ENCODE peak calls at places on chromosomes 13 and 19, in six cellular contexts. B is stimulated activated CD4-positive, alpha-beta T cell treated with anti-CD3 and anti-CD28 coated beads, Interleukin-1b, Interleukin-23, amount 100 ng/mL, for 1 hour; G is NCI-H1092; Q is Caco-2; I is A549; H is naive thymus-derived CD8-positive, alpha-beta T cell. P is an unnamed sample.

GRCh38 chr19:670609-671075 is 5.5 kb upstream of the FSTL3 start:
- DNase-seq in H (no peak), G (no peak), I (peak), Q (no peak), B (no peak), P (no peak)

GRCh38 chr19:11264452-11265176 is 2.3 kb upstream of the DOCK6 start:
- DNase-seq in H (no peak), Q (peak), G (no peak), I (no peak), B (no peak), P (no peak)

GRCh38 chr19:43777163-43777700 is 3.5 kb downstream of the KCNN4 start:
- DNase-seq in H (peak), Q (no peak), B (no peak), I (peak), G (no peak), P (peak)

GRCh38 chr13:62598708-62599107 is 1183.1 kb upstream of the PCDH20 start:
- DNase-seq in H (no peak), G (no peak), Q (no peak), I (no peak), B (no peak), P (no peak)

GRCh38 chr13:46097015-46097414 is 7.8 kb downstream of the CPB2 start:
- DNase-seq in G (peak), H (no peak), Q (no peak), I (no peak), B (no peak), P (peak)

GRCh38 chr19:43674630-43674982 is 4.6 kb upstream of the PLAUR start:
- DNase-seq in I (no peak), B (no peak), H (no peak), Q (no peak), G (no peak), P (no peak)

GRCh38 chr19:38514812-38515633 is 81.5 kb downstream of the RYR1 start:
- DNase-seq in I (peak), H (peak), B (peak), G (peak), Q (peak), P (peak)

GRCh38 chr13:92307752-92308151 is 909.3 kb downstream of the GPC5 start:
- DNase-seq in B (no peak), G (no peak), I (no peak), H (no peak), Q (no peak), P (no peak)

GRCh38 chr13:46521921-46522691 is 30.9 kb upstream of the LRCH1 start:
- DNase-seq in H (no peak), Q (no peak), B (no peak), G (no peak), I (no peak), P (no peak)

GRCh38 chr13:98577823-98578285 is 947 bp upstream of the STK24 start:
- DNase-seq in H (no peak), G (no peak), B (no peak), Q (no peak), I (no peak), P (no peak)

GRCh38 chr19:40225440-40226305 is 816 bp downstream of the CCNP start:
- DNase-seq in I (no peak), B (no peak), G (peak), H (no peak), Q (no peak), P (no peak)

GRCh38 chr19:31002852-31003251 is 346.4 kb downstream of the TSHZ3 start:
- DNase-seq in I (no peak), Q (no peak), H (no peak), G (no peak), B (no peak), P (no peak)

GRCh38 chr19:51904331-51905165 is at the start of gene ZNF649:
- DNase-seq in B (peak), I (peak), Q (peak), G (peak), H (peak), P (peak)

GRCh38 chr19:15452111-15453047 is 2.6 kb upstream of the WIZ start:
- DNase-seq in B (no peak), Q (peak), I (peak), H (peak), G (no peak), P (no peak)

GRCh38 chr13:98937911-98938381 is 39.9 kb downstream of the DOCK9 start:
- DNase-seq in I (no peak), B (no peak), H (no peak), Q (peak), G (no peak), P (no peak)

GRCh38 chr13:30033681-30034447 is 183.4 kb upstream of the UBL3 start:
- DNase-seq in H (no peak), Q (no peak), G (no peak), B (no peak), I (no peak), P (peak)

GRCh38 chr13:66503890-66504289 is 726.2 kb downstream of the PCDH9 start:
- DNase-seq in I (no peak), G (no peak), Q (no peak), B (no peak), H (no peak), P (no peak)

GRCh38 chr13:102309110-102309509 is 92.7 kb downstream of the FGF14 start:
- DNase-seq in I (no peak), G (peak), Q (peak), H (no peak), B (no peak), P (no peak)

GRCh38 chr19:5515737-5516136 is 52.0 kb downstream of the TINCR start:
- DNase-seq in I (no peak), G (no peak), H (no peak), Q (no peak), B (no peak), P (no peak)

GRCh38 chr19:49363265-49364082 is at the start of gene DKKL1:
- DNase-seq in B (peak), H (peak), Q (peak), I (peak), G (no peak), P (peak)

GRCh38 chr13:74575729-74576125 is 441.5 kb upstream of the KLF12 start:
- DNase-seq in I (peak), G (peak), Q (peak), H (peak), B (no peak), P (peak)

GRCh38 chr19:49884109-49884508 is 6.6 kb downstream of the TBC1D17 start:
- DNase-seq in G (no peak), I (no peak), H (no peak), Q (no peak), B (no peak), P (no peak)

GRCh38 chr13:98889419-98890079 is 88.3 kb downstream of the DOCK9 start:
- DNase-seq in I (no peak), B (no peak), G (no peak), Q (no peak), H (no peak), P (no peak)

GRCh38 chr19:49450405-49450804 is 1.2 kb downstream of the PIH1D1 start:
- DNase-seq in G (no peak), B (no peak), H (no peak), I (no peak), Q (no peak), P (no peak)

GRCh38 chr19:47839913-47840312 is 18.2 kb downstream of the CRX start:
- DNase-seq in Q (no peak), B (no peak), H (no peak), G (no peak), I (no peak), P (no peak)